ENCODE peak calls at places on chromosomes 3 and 15, in seven cellular contexts. G, E, K, W, M, D and I are unnamed samples.

GRCh38 chr15:76994001-76994400 is 925 bp upstream of the PSTPIP1 start:
- DNase-seq in G (no peak), E (no peak), K (no peak), W (no peak), M (no peak), D (no peak), I (no peak)

GRCh38 chr3:145649368-145649887 is 511.6 kb downstream of the PLOD2 start:
- DNase-seq in G (no peak), E (no peak), K (no peak), W (no peak), M (no peak), D (no peak), I (no peak)

GRCh38 chr3:112393360-112393728 is 60.4 kb downstream of the CD200 start:
- DNase-seq in G (no peak), E (no peak), K (no peak), W (no peak), M (no peak), D (no peak), I (no peak)

GRCh38 chr3:160409812-160410610 is 10.6 kb downstream of the SMC4 start:
- DNase-seq in G (no peak), E (no peak), K (no peak), W (no peak), M (peak), D (no peak), I (no peak)

GRCh38 chr3:22704571-22705354 is 498.4 kb upstream of the UBE2E2 start:
- DNase-seq in G (no peak), E (no peak), K (no peak), W (no peak), M (no peak), D (no peak), I (no peak)

GRCh38 chr15:88022711-88023110 is 233.8 kb downstream of the NTRK3 start:
- DNase-seq in G (no peak), E (no peak), K (no peak), W (no peak), M (no peak), D (no peak), I (no peak)

GRCh38 chr15:76843269-76843668 is 61.9 kb downstream of the SCAPER start:
- DNase-seq in G (no peak), E (no peak), K (no peak), W (no peak), M (no peak), D (no peak), I (no peak)

GRCh38 chr15:61687124-61687523 is 373.1 kb downstream of the VPS13C start:
- DNase-seq in G (no peak), E (peak), K (no peak), W (no peak), M (no peak), D (no peak), I (no peak)

GRCh38 chr15:68818088-68818670 is 2.5 kb downstream of the ANP32A start:
- DNase-seq in G (no peak), E (no peak), K (peak), W (peak), M (peak), D (no peak), I (no peak)

GRCh38 chr15:73321496-73322344 is 47.0 kb downstream of the HCN4 start:
- DNase-seq in G (no peak), E (no peak), K (no peak), W (no peak), M (no peak), D (no peak), I (no peak)

GRCh38 chr15:57570340-57570739 is 21.4 kb upstream of the MYZAP start:
- DNase-seq in G (no peak), E (no peak), K (no peak), W (no peak), M (no peak), D (no peak), I (no peak)

GRCh38 chr3:105523496-105523895 is 156.8 kb downstream of the ALCAM start:
- DNase-seq in G (no peak), E (no peak), K (no peak), W (no peak), M (peak), D (no peak), I (no peak)

GRCh38 chr3:68972358-68972979 is 40.1 kb upstream of the TAFA4 start:
- DNase-seq in G (no peak), E (peak), K (peak), W (peak), M (peak), D (peak), I (no peak)

GRCh38 chr3:4504340-4505261 is 11.5 kb downstream of the ITPR1 start:
- DNase-seq in G (no peak), E (no peak), K (peak), W (peak), M (no peak), D (no peak), I (no peak)

GRCh38 chr3:10980216-10980799 is 12.2 kb upstream of the SLC6A1 start:
- DNase-seq in G (no peak), E (no peak), K (no peak), W (no peak), M (no peak), D (no peak), I (no peak)

GRCh38 chr3:53255775-53256703 is at the start of gene TKT:
- DNase-seq in G (peak), E (peak), K (peak), W (peak), M (peak), D (no peak), I (peak)

GRCh38 chr15:40830884-40831283 is 2.4 kb upstream of the PPP1R14D start:
- DNase-seq in G (no peak), E (no peak), K (no peak), W (no peak), M (no peak), D (no peak), I (no peak)

GRCh38 chr3:43919067-43919466 is 228.3 kb downstream of the ABHD5 start:
- DNase-seq in G (no peak), E (peak), K (no peak), W (peak), M (no peak), D (no peak), I (no peak)

GRCh38 chr3:15959434-15959811 is 161.6 kb upstream of the ANKRD28 start:
- DNase-seq in G (no peak), E (no peak), K (no peak), W (no peak), M (peak), D (no peak), I (no peak)

GRCh38 chr3:107684431-107684925 is 161.7 kb downstream of the BBX start:
- DNase-seq in G (no peak), E (no peak), K (no peak), W (no peak), M (no peak), D (no peak), I (no peak)

GRCh38 chr15:90286678-90287077 is 21.2 kb downstream of the NGRN start:
- DNase-seq in G (no peak), E (peak), K (no peak), W (peak), M (peak), D (no peak), I (no peak)

GRCh38 chr3:192917258-192917507 is 473 bp downstream of the MB21D2 start:
- DNase-seq in G (no peak), E (no peak), K (no peak), W (no peak), M (no peak), D (no peak), I (no peak)

GRCh38 chr3:57999423-58000115 is 8.7 kb upstream of the FLNB start:
- DNase-seq in G (no peak), E (no peak), K (no peak), W (no peak), M (no peak), D (no peak), I (no peak)

GRCh38 chr3:46948830-46949671 is 27.5 kb downstream of the CCDC12 start:
- DNase-seq in G (no peak), E (no peak), K (peak), W (no peak), M (no peak), D (no peak), I (no peak)

GRCh38 chr3:46110701-46111493 is 83.6 kb upstream of the XCR1 start:
- DNase-seq in G (no peak), E (no peak), K (peak), W (no peak), M (peak), D (peak), I (peak)

GRCh38 chr3:64667887-64668581 is 19.8 kb downstream of the ADAMTS9 start:
- DNase-seq in G (no peak), E (peak), K (no peak), W (no peak), M (no peak), D (no peak), I (no peak)

GRCh38 chr15:76345269-76345879 is 8.8 kb downstream of the ISL2 start:
- DNase-seq in G (no peak), E (no peak), K (no peak), W (no peak), M (no peak), D (no peak), I (no peak)

GRCh38 chr15:57146394-57147140 is 228.1 kb downstream of the TCF12 start:
- DNase-seq in G (no peak), E (no peak), K (peak), W (peak), M (peak), D (peak), I (no peak)

GRCh38 chr3:101156787-101157345 is 163.5 kb downstream of the IMPG2 start:
- DNase-seq in G (no peak), E (no peak), K (no peak), W (no peak), M (no peak), D (no peak), I (no peak)

GRCh38 chr15:40044717-40045571 is 6.0 kb upstream of the SRP14 start:
- DNase-seq in G (no peak), E (peak), K (peak), W (peak), M (peak), D (no peak), I (peak)

GRCh38 chr15:27826902-27827321 is 272.2 kb downstream of the OCA2 start:
- DNase-seq in G (no peak), E (peak), K (no peak), W (no peak), M (peak), D (peak), I (no peak)

GRCh38 chr3:12224181-12225147 is 64.4 kb upstream of the PPARG start:
- DNase-seq in G (no peak), E (no peak), K (peak), W (peak), M (peak), D (peak), I (peak)

GRCh38 chr3:108354562-108354961 is 58.2 kb downstream of the HHLA2 start:
- DNase-seq in G (no peak), E (no peak), K (no peak), W (no peak), M (no peak), D (no peak), I (no peak)

GRCh38 chr15:58870451-58870850 is 63.0 kb downstream of the SLTM start:
- DNase-seq in G (no peak), E (no peak), K (no peak), W (no peak), M (peak), D (no peak), I (no peak)

GRCh38 chr15:91860498-91860897 is 7.0 kb downstream of the SLCO3A1 start:
- DNase-seq in G (no peak), E (peak), K (no peak), W (no peak), M (no peak), D (no peak), I (no peak)

GRCh38 chr3:183210341-183210740 is 42.7 kb upstream of the B3GNT5 start:
- DNase-seq in G (no peak), E (no peak), K (no peak), W (no peak), M (no peak), D (no peak), I (no peak)

GRCh38 chr3:140914384-140914945 is 27.2 kb upstream of the SLC25A36 start:
- DNase-seq in G (no peak), E (no peak), K (no peak), W (no peak), M (no peak), D (no peak), I (no peak)

GRCh38 chr15:40358492-40359353 is 704 bp downstream of the DISP2 start:
- DNase-seq in G (no peak), E (no peak), K (peak), W (no peak), M (no peak), D (no peak), I (no peak)

GRCh38 chr15:82100116-82100795 is 54.4 kb upstream of the MEX3B start:
- DNase-seq in G (no peak), E (no peak), K (no peak), W (peak), M (peak), D (no peak), I (no peak)

GRCh38 chr3:129575233-129575986 is 31.1 kb downstream of the PLXND1 start:
- DNase-seq in G (no peak), E (no peak), K (no peak), W (no peak), M (no peak), D (no peak), I (no peak)
- TF ChIP-seq CTCF in G (no peak), E (no peak), K (no peak), W (no peak), M (no peak), D (no peak), I (no peak)

GRCh38 chr3:117885046-117885445 is 1149.6 kb downstream of the IGSF11 start:
- DNase-seq in G (no peak), E (no peak), K (no peak), W (peak), M (no peak), D (no peak), I (no peak)
- H3K4me3 ChIP-seq in G (no peak), E (no peak), K (no peak), W (no peak), M (no peak), D (no peak), I (no peak)

GRCh38 chr3:113499081-113499480 is 15.9 kb downstream of the SPICE1 start:
- DNase-seq in G (no peak), E (no peak), K (no peak), W (no peak), M (peak), D (no peak), I (no peak)

GRCh38 chr3:113496924-113497323 is 18.0 kb downstream of the SPICE1 start:
- DNase-seq in G (no peak), E (no peak), K (no peak), W (peak), M (peak), D (no peak), I (no peak)

GRCh38 chr3:113498221-113499005 is 16.5 kb downstream of the SPICE1 start:
- DNase-seq in G (peak), E (no peak), K (no peak), W (no peak), M (peak), D (no peak), I (peak)

GRCh38 chr3:113495035-113495434 is 19.9 kb downstream of the SPICE1 start:
- DNase-seq in G (no peak), E (no peak), K (peak), W (peak), M (peak), D (no peak), I (no peak)
- TF ChIP-seq CTCF in G (peak), E (peak), K (peak), W (peak), M (peak), D (peak), I (peak)

GRCh38 chr15:45855210-45855906 is 220.5 kb downstream of the SQOR start:
- DNase-seq in G (no peak), E (no peak), K (no peak), W (no peak), M (no peak), D (no peak), I (no peak)
- H3K4me3 ChIP-seq in G (no peak), E (no peak), K (no peak), W (no peak), M (no peak), D (no peak), I (no peak)

GRCh38 chr15:64022571-64022970 is 23.7 kb downstream of the DAPK2 start:
- DNase-seq in G (no peak), E (no peak), K (no peak), W (no peak), M (no peak), D (no peak), I (no peak)

GRCh38 chr15:64023215-64023614 is 23.1 kb downstream of the DAPK2 start:
- DNase-seq in G (no peak), E (no peak), K (peak), W (no peak), M (no peak), D (no peak), I (no peak)

GRCh38 chr15:64019764-64020163 is 26.5 kb downstream of the DAPK2 start:
- DNase-seq in G (no peak), E (no peak), K (peak), W (no peak), M (no peak), D (no peak), I (no peak)

GRCh38 chr15:64029111-64029510 is 17.2 kb downstream of the DAPK2 start:
- DNase-seq in G (no peak), E (no peak), K (no peak), W (no peak), M (no peak), D (no peak), I (no peak)

GRCh38 chr15:64024172-64025050 is 21.9 kb downstream of the DAPK2 start:
- DNase-seq in G (no peak), E (no peak), K (no peak), W (no peak), M (no peak), D (no peak), I (no peak)
- TF ChIP-seq CTCF in G (no peak), E (no peak), K (no peak), W (no peak), M (no peak), D (peak), I (no peak)

DNA sequence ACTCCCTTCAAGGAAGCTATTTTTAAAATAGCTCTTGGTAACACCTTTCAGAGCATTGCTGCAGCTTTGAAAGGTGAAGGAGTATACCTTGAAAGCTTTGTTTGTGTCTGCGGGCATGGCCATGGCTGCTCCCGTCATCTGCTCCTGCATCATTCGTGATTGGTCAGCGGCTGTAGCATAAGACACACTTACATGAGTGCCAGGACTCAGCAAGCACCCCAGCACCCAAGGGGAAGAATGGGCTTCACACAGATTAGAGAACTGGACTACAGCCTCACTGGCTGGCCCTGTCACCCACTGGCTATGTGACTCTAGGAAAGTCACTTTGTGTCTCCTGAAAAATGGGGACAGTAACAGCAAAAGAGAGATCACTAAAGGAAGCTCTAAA is 17.0 kb downstream of the EMC3 start:
- DNase-seq in G (no peak), E (no peak), K (no peak), W (no peak), M (no peak), D (no peak), I (no peak)
- H3K4me3 ChIP-seq in G (no peak), E (no peak), K (no peak), W (no peak), M (no peak), D (no peak), I (no peak)